ENCODE peak calls at places on chromosomes 3 and 15, in four cellular contexts. X is endothelial cell of umbilical vein, H is stomach, S is tibial artery. U is an unnamed sample.

GRCh38 chr3:84136425-84136824 is 822.4 kb upstream of the CADM2 start:
- DNase-seq in X (no peak), H (no peak), S (no peak), U (no peak)

GRCh38 chr3:149575213-149575961 is 82.4 kb downstream of the WWTR1 start:
- DNase-seq in X (peak; percentile 76), H (no peak), S (peak; percentile 53), U (no peak)

GRCh38 chr3:46549989-46550388 is 16.1 kb downstream of the LRRC2 start:
- DNase-seq in X (no peak), H (no peak), S (no peak), U (no peak)

GRCh38 chr3:193572426-193572908 is 17.8 kb upstream of the ATP13A4 start:
- DNase-seq in X (peak; percentile 69), H (peak; percentile 62), S (no peak), U (no peak)

GRCh38 chr3:187960820-187961219 is 193.1 kb upstream of the LPP start:
- DNase-seq in X (no peak), H (no peak), S (no peak), U (no peak)

GRCh38 chr15:92884813-92885461 is 15.2 kb upstream of the CHD2 start:
- DNase-seq in X (peak; percentile 36), H (no peak), S (no peak), U (no peak)

GRCh38 chr15:47674576-47675232 is 42.6 kb upstream of the SEMA6D start:
- DNase-seq in X (no peak), H (no peak), S (no peak), U (no peak)

GRCh38 chr15:66653852-66654251 is 48.2 kb upstream of the SMAD6 start:
- DNase-seq in X (no peak), H (no peak), S (no peak), U (no peak)

GRCh38 chr3:188802645-188803044 is 369.1 kb upstream of the TPRG1 start:
- DNase-seq in X (no peak), H (no peak), S (no peak), U (no peak)

GRCh38 chr15:61275901-61276300 is 46.8 kb upstream of the RORA start:
- DNase-seq in X (no peak), H (no peak), S (no peak), U (no peak)

GRCh38 chr3:78647735-78648134 is 1120.1 kb downstream of the ROBO1 start:
- DNase-seq in X (no peak), H (no peak), S (no peak), U (no peak)
- H3K27ac ChIP-seq in X (no peak overlapping the region), H (no peak overlapping the region), S (no peak overlapping the region), U (no peak overlapping the region)

GRCh38 chr15:89127054-89127702 is 38.9 kb downstream of the ABHD2 start:
- DNase-seq in X (no peak), H (no peak), S (no peak), U (no peak)
- H3K27ac ChIP-seq in X (no peak overlapping the region), H (peak overlapping the region; percentile 82), S (peak overlapping the region; percentile 12), U (peak overlapping the region; percentile 18)

GRCh38 chr3:52015431-52016256 is 19.9 kb upstream of the RPL29 start:
- DNase-seq in X (no peak), H (no peak), S (no peak), U (no peak)

GRCh38 chr3:52017467-52018065 is 21.9 kb upstream of the RPL29 start:
- DNase-seq in X (no peak), H (no peak), S (no peak), U (peak; percentile 33)

GRCh38 chr3:52020796-52021195 is 25.1 kb upstream of the RPL29 start:
- DNase-seq in X (no peak), H (no peak), S (no peak), U (no peak)

GRCh38 chr3:52019352-52020080 is 23.8 kb upstream of the RPL29 start:
- DNase-seq in X (no peak), H (no peak), S (peak; percentile 78), U (peak; percentile 34)

DNA sequence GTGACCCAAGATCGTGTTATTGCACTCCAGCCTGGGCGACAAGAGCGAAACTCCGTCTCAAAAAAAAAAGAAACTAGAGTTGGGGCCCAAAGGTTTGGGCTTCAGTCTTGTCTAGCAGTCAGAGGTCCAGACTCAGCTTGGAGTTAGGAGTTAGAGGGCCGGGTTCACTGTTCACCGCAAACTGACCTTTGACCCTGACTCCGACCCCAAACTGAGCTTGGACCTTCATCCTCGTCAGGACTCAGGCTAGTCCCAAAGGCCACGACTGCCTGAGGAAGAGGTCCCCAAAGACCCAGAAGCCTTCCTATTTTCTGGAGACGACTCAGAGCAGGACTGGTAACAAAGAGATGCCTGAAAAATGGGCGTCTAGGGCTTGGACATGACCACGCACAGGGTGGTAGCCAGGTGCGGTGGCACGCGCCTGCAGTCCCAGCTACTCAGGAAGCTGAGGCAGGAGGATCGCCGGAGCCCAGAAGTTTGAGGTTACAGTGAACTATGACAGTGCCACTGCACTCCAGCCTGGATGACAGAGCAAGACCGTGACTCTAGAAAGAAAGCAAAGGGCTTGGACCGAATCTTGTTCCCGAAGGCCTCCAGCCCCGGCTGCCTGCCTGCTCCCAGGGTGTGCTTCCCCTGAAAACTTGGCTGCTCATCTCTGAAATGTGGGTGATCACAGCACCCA is 22.8 kb upstream of the RPL29 start:
- DNase-seq in X (no peak), H (no peak), S (no peak), U (no peak)
- H3K27ac ChIP-seq in X (no peak overlapping the region), H (peak overlapping the region; percentile 46), S (peak overlapping the region; percentile 84), U (no peak overlapping the region)

GRCh38 chr3:138408751-138409161 is 25.7 kb upstream of the ESYT3 start:
- DNase-seq in X (no peak), H (no peak), S (no peak), U (no peak)

GRCh38 chr3:138407236-138407907 is 27.0 kb upstream of the ESYT3 start:
- DNase-seq in X (no peak), H (no peak), S (no peak), U (no peak)

GRCh38 chr3:138409171-138409570 is 25.2 kb upstream of the ESYT3 start:
- DNase-seq in X (no peak), H (no peak), S (no peak), U (no peak)

GRCh38 chr3:138417559-138417982 is 16.8 kb upstream of the ESYT3 start:
- DNase-seq in X (peak; percentile 64), H (peak; percentile 82), S (peak; percentile 65), U (peak; percentile 66)

DNA sequence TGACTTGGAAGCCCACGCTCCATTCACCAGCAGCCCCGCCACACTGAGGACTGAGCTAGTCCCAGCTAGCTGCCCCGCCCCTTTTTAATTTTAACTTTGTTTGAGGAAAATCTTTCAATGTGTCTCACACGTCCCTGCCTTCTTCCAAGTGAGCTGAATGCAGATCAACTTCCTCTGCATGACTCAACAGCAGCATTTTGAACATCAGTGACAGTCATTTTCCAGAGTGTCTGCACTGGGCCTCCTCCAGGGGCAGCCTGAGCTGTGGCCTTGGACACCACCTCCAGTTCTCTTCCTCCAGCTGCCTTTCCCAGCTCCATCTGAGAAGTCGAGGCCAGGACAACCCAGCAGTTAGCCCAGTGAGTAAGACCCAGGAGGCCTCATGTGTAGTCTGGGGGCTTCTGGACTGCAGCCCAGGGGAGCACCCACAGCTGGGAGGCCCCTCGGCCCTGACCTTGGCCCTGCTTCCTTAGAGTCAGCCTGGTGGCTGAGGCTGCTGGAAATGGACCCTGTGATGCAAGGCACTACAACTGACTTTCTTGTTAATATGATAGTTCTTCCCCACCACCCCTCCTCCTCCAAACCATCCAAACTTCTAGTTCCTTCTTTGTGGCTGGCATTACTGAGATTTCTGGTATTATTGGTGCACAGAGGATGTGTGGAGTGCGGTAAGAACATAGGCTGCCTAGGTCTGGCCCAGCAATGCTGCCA is 21.4 kb upstream of the ESYT3 start:
- DNase-seq in X (no peak), H (no peak), S (no peak), U (no peak)
- H3K27ac ChIP-seq in X (no peak overlapping the region), H (no peak overlapping the region), S (no peak overlapping the region), U (no peak overlapping the region)

GRCh38 chr3:108088697-108089096 is 2.1 kb downstream of the CD47 start:
- DNase-seq in X (peak; percentile 61), H (no peak), S (no peak), U (no peak)

GRCh38 chr3:108090066-108090700 is 648 bp downstream of the CD47 start:
- DNase-seq in X (peak; percentile 60), H (peak; percentile 34), S (peak; percentile 37), U (no peak)

GRCh38 chr3:108088146-108088545 is 2.7 kb downstream of the CD47 start:
- DNase-seq in X (peak; percentile 14), H (no peak), S (no peak), U (no peak)

GRCh38 chr3:108090701-108091497 is at the start of gene CD47:
- DNase-seq in X (peak; percentile 94), H (peak; percentile 97), S (peak; percentile 91), U (peak; percentile 87)

DNA sequence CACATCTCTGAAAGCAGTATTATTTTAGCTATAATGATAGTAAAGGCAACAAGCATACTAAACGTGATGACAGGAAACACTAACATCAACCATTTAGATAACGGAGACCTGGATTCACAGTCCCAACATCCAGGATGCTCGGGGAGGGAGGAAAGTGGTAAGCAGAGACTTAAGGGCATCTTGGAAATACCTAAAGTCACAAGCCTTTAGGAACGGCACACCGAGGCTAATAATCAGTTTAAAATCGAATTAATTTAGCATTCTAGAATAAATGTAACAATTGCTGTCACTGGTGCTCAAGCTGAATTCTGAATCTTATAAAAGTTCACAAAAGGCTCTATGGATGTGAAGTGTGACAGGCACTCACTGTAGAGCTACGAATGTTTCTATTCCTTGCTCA is 1.3 kb downstream of the CD47 start:
- DNase-seq in X (peak; percentile 38), H (no peak), S (no peak), U (no peak)
- H3K27ac ChIP-seq in X (peak overlapping the region; percentile 2), H (peak overlapping the region; percentile 96), S (peak overlapping the region; percentile 82), U (peak overlapping the region; percentile 83)

GRCh38 chr3:177351195-177351594 is 153.9 kb upstream of the TBL1XR1 start:
- DNase-seq in X (no peak), H (no peak), S (no peak), U (no peak)
- H3K27ac ChIP-seq in X (no peak overlapping the region), H (peak overlapping the region; percentile 35), S (no peak overlapping the region), U (no peak overlapping the region)

GRCh38 chr15:59119625-59120024 is 14.7 kb downstream of the CCNB2 start:
- DNase-seq in X (no peak), H (no peak), S (no peak), U (no peak)

GRCh38 chr15:59124261-59124660 is 19.3 kb downstream of the CCNB2 start:
- DNase-seq in X (no peak), H (no peak), S (no peak), U (no peak)
- H3K27ac ChIP-seq in X (no peak overlapping the region), H (no peak overlapping the region), S (no peak overlapping the region), U (no peak overlapping the region)

DNA sequence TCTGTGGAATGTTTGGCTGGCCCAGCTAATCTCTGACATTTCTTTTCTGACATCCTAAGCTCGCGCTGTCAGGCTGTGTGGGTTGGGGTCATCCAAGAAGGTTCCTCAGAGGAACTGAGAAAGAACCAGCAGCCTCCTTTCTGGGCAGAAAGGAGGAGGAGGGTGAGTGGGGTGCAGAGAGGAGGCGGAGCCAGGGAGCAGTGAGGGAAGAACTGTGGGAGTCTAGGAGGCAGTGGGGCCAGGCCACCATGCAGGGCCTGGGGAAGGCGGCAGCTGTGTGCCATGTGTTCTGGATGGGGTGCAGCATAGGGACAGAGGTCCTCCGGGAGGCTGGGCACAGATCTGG is 5.3 kb downstream of the SEMA7A start:
- DNase-seq in X (no peak), H (no peak), S (no peak), U (no peak)
- H3K27ac ChIP-seq in X (no peak overlapping the region), H (no peak overlapping the region), S (no peak overlapping the region), U (peak overlapping the region; percentile 69)

GRCh38 chr3:157859541-157859940 is 246.7 kb downstream of the SHOX2 start:
- DNase-seq in X (no peak), H (no peak), S (no peak), U (no peak)
- H3K27ac ChIP-seq in X (no peak overlapping the region), H (no peak overlapping the region), S (no peak overlapping the region), U (no peak overlapping the region)

GRCh38 chr3:30352919-30353318 is 253.5 kb upstream of the TGFBR2 start:
- DNase-seq in X (peak; percentile 16), H (no peak), S (no peak), U (no peak)
- H3K27ac ChIP-seq in X (no peak overlapping the region), H (peak overlapping the region; percentile 27), S (peak overlapping the region; percentile 76), U (no peak overlapping the region)